ENCODE peak calls at places on chromosomes 2 and 18, in ten cellular contexts. Y is cardiac fibroblast, W is HCT116, U is AG04450, L is fibroblast of mammary gland, B is IMR-90, A is nephron progenitor cell, E is uterus, R is GM12865, C is body of pancreas. X is an unnamed sample.

GRCh38 chr2:9033385-9034175 is 30.1 kb upstream of the MBOAT2 start:
- DNase-seq in Y (no peak), R (no peak), A (peak; percentile 21), L (no peak), B (no peak), U (no peak), E (no peak), C (no peak), W (no peak), X (no peak)

GRCh38 chr2:148218326-148219075 is 197.6 kb downstream of the MBD5 start:
- DNase-seq in E (no peak), A (no peak), R (no peak), C (no peak), B (peak; percentile 64), Y (no peak), U (no peak), W (no peak), L (peak; percentile 11), X (no peak)

GRCh38 chr18:8559612-8560011 is 49.6 kb upstream of the RAB12 start:
- DNase-seq in C (no peak), E (no peak), B (peak; percentile 18), Y (no peak), R (no peak), A (no peak), L (peak; percentile 19), U (no peak), W (no peak), X (no peak)

GRCh38 chr18:32688821-32689220 is 84.0 kb downstream of the KLHL14 start:
- DNase-seq in R (no peak), A (no peak), C (no peak), E (no peak), Y (no peak), B (no peak), L (no peak), W (no peak), U (no peak), X (no peak)

GRCh38 chr2:171523339-171523931 is 1.2 kb downstream of the CYBRD1 start:
- DNase-seq in B (peak; percentile 76), U (no peak), W (peak; percentile 38), A (peak; percentile 72), E (peak; percentile 66), L (peak; percentile 75), Y (peak; percentile 88), C (peak; percentile 54), R (peak; percentile 70), X (no peak)

GRCh38 chr2:191578031-191578430 is 99.9 kb upstream of the NABP1 start:
- DNase-seq in A (no peak), L (no peak), Y (no peak), R (no peak), U (no peak), W (no peak), C (no peak), B (no peak), E (no peak), X (no peak)

GRCh38 chr2:11647834-11648600 is 22.0 kb downstream of the NTSR2 start:
- DNase-seq in W (no peak), Y (peak; percentile 29), L (peak; percentile 7), A (no peak), E (no peak), R (no peak), B (no peak), C (no peak), U (no peak), X (no peak)

GRCh38 chr2:203835867-203836800 is 31.4 kb upstream of the CTLA4 start:
- DNase-seq in C (no peak), A (no peak), R (no peak), U (no peak), Y (no peak), W (no peak), B (no peak), E (no peak), L (no peak), X (no peak)

GRCh38 chr2:239146011-239146641 is 254.7 kb downstream of the HDAC4 start:
- DNase-seq in W (no peak), L (no peak), R (peak; percentile 75), U (no peak), Y (no peak), A (no peak), B (no peak), C (no peak), E (no peak), X (peak; percentile 12)

GRCh38 chr2:58710795-58711279 is 469.7 kb upstream of the FANCL start:
- DNase-seq in C (no peak), W (no peak), Y (no peak), E (no peak), B (no peak), U (no peak), L (peak; percentile 15), R (no peak), A (no peak), X (no peak)

GRCh38 chr2:83916559-83916958 is 542.5 kb downstream of the SUCLG1 start:
- DNase-seq in E (no peak), B (no peak), L (no peak), R (no peak), Y (no peak), U (no peak), W (no peak), C (no peak), A (no peak), X (no peak)

GRCh38 chr2:100206731-100207255 is 64.4 kb upstream of the AFF3 start:
- DNase-seq in B (no peak), A (no peak), U (no peak), Y (no peak), C (no peak), W (no peak), L (no peak), E (no peak), R (no peak), X (no peak)

GRCh38 chr2:135657806-135658582 is 83.7 kb upstream of the UBXN4 start:
- DNase-seq in E (no peak), B (no peak), U (no peak), R (no peak), Y (no peak), W (no peak), A (no peak), L (no peak), C (no peak), X (no peak)

GRCh38 chr18:12679183-12679786 is 21.4 kb upstream of the SPIRE1 start:
- DNase-seq in C (peak; percentile 29), B (peak; percentile 42), L (peak; percentile 58), E (peak; percentile 44), W (no peak), Y (peak; percentile 73), A (peak; percentile 23), U (no peak), R (no peak), X (no peak)

GRCh38 chr2:32061973-32062861 is 1.1 kb upstream of the SPAST start:
- DNase-seq in C (peak; percentile 66), L (peak; percentile 77), Y (peak; percentile 79), B (peak; percentile 19), A (peak; percentile 15), R (peak; percentile 24), W (no peak), U (no peak), E (peak; percentile 51), X (no peak)

GRCh38 chr2:70104231-70105111 is 17.2 kb downstream of the PCBP1 start:
- DNase-seq in Y (peak; percentile 80), R (peak; percentile 84), W (no peak), E (peak; percentile 68), B (peak; percentile 79), L (peak; percentile 59), A (peak; percentile 46), U (peak; percentile 34), C (peak; percentile 72), X (no peak)

GRCh38 chr2:230864605-230865323 is at the start of gene ITM2C:
- DNase-seq in A (peak; percentile 82), W (peak; percentile 27), U (peak; percentile 7), L (peak; percentile 40), B (peak; percentile 62), C (peak; percentile 80), E (peak; percentile 68), R (peak; percentile 83), Y (peak; percentile 72), X (no peak)

GRCh38 chr2:26986576-26986975 is 16.1 kb downstream of the MAPRE3 start:
- DNase-seq in A (no peak), W (no peak), B (no peak), E (no peak), R (no peak), L (no peak), U (no peak), Y (no peak), C (no peak), X (no peak)

GRCh38 chr18:79805211-79805862 is 7.6 kb downstream of the KCNG2 start:
- DNase-seq in L (no peak), Y (no peak), B (no peak), A (no peak), E (no peak), U (no peak), C (no peak), R (no peak), W (no peak), X (no peak)
- TF ChIP-seq CTCF in L (no peak), Y (no peak), B (no peak), A (no peak), E (no peak), U (no peak), C (no peak), R (no peak), W (no peak), X (no peak)

DNA sequence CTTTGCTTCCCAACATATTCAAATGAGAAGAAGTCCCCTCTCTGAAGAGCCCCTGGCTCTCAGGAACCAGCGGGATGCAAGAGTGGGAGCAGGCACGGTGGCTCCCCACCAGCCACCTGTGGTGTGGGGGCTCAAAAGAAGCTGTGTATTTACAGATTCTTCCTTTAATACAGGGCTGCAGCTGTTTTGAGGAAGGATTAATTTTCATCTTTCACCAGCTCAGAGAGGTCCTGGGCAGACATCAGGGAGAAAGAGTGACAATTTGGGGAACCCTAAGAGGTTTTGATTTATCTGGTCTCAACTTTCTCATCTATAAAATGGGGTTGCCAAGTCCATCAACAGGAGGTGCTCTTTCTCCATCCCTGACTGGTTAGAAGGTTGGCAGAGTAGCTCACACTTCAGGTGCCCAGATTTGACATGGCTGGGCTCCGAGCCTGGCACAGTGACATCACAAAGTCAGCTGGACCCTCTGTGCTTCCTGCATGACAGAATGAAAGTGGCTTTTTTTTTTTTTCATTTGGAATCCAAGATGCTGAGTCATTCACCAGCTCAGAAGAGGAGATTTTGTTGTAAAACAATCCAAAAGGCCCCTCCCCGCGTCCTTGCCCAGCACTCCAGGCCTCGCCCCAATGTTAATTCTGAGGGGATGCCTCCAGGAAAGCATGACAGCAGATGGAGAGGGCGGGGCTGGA is 15.5 kb upstream of the SIX2 start:
- DNase-seq in B (peak; percentile 53), W (peak; percentile 27), A (no peak), E (no peak), C (peak; percentile 71), U (peak; percentile 7), R (peak; percentile 18), Y (peak; percentile 96), L (peak; percentile 95), X (no peak)
- TF ChIP-seq CTCF in B (no peak), W (peak; percentile 5), A (no peak), E (no peak), C (peak; percentile 30), U (no peak), R (peak; percentile 11), Y (peak; percentile 28), L (peak; percentile 27), X (peak; percentile 21)

GRCh38 chr2:44490726-44491125 is 129.0 kb downstream of the CAMKMT start:
- DNase-seq in E (no peak), L (no peak), R (no peak), A (no peak), C (no peak), Y (no peak), W (no peak), B (no peak), U (no peak), X (no peak)
- TF ChIP-seq CTCF in E (no peak), L (no peak), R (no peak), A (no peak), C (no peak), Y (no peak), W (no peak), B (no peak), U (no peak), X (no peak)

GRCh38 chr2:133641497-133641896 is 73.2 kb upstream of the NCKAP5 start:
- DNase-seq in W (peak; percentile 55), A (no peak), L (no peak), U (no peak), B (peak; percentile 29), E (no peak), R (no peak), C (no peak), Y (no peak), X (no peak)
- TF ChIP-seq CTCF in W (peak; percentile 13), A (no peak), L (no peak), U (peak; percentile 25), B (peak; percentile 25), E (no peak), R (no peak), C (no peak), Y (peak; percentile 5), X (no peak)

X was measured in GM12864.